ENCODE peak calls at places on chromosome 15, in five cellular contexts. T, E, Q, A and I are unnamed samples.
A peak's percentile ranks its signal among the peaks of the same experiment; 100 is the strongest.

GRCh38 chr15:31571676-31572075 is 245.0 kb downstream of the KLF13 start:
- DNase-seq in A (no peak), E (no peak), T (no peak), Q (no peak), I (no peak)

GRCh38 chr15:49927462-49927861 is 191.6 kb downstream of the ATP8B4 start:
- DNase-seq in A (no peak), Q (peak; percentile 29), E (no peak), T (peak; percentile 45), I (no peak)

GRCh38 chr15:94451461-94451860 is 220.1 kb downstream of the MCTP2 start:
- DNase-seq in Q (no peak), T (no peak), A (no peak), E (no peak), I (no peak)

GRCh38 chr15:92510163-92510882 is 116.6 kb downstream of the ST8SIA2 start:
- DNase-seq in A (no peak), E (no peak), Q (no peak), T (peak; percentile 67), I (no peak)

GRCh38 chr15:26295331-26295730 is 432.2 kb upstream of the ATP10A start:
- DNase-seq in Q (no peak), T (no peak), A (no peak), E (no peak), I (no peak)

GRCh38 chr15:51768018-51768417 is 16.6 kb downstream of the TMOD2 start:
- DNase-seq in Q (no peak), T (no peak), E (no peak), A (no peak), I (no peak)

GRCh38 chr15:92226020-92226612 is 167.6 kb upstream of the ST8SIA2 start:
- DNase-seq in E (peak; percentile 22), A (no peak), T (no peak), Q (no peak), I (no peak)

GRCh38 chr15:20106026-20106425 is 435.6 kb downstream of the GOLGA6L6 start:
- DNase-seq in T (no peak), A (peak; percentile 6), E (no peak), Q (no peak), I (no peak)

GRCh38 chr15:52011711-52012144 is 7.3 kb upstream of the MAPK6 start:
- DNase-seq in T (no peak), Q (no peak), E (no peak), A (no peak), I (no peak)

GRCh38 chr15:85595804-85596536 is 198.8 kb downstream of the KLHL25 start:
- DNase-seq in E (no peak), A (no peak), Q (no peak), T (no peak), I (no peak)

GRCh38 chr15:60343221-60343970 is 54.4 kb downstream of the ANXA2 start:
- DNase-seq in E (no peak), T (peak; percentile 36), A (no peak), Q (no peak), I (no peak)

GRCh38 chr15:62933388-62933787 is 109.2 kb upstream of the TPM1 start:
- DNase-seq in Q (no peak), E (no peak), T (no peak), A (no peak), I (no peak)

GRCh38 chr15:97728791-97729190 is 231.7 kb upstream of the ARRDC4 start:
- DNase-seq in Q (no peak), T (no peak), A (peak; percentile 14), E (no peak), I (no peak)

GRCh38 chr15:60972301-60972700 is 256.8 kb downstream of the RORA start:
- DNase-seq in T (peak; percentile 83), A (no peak), E (no peak), Q (peak; percentile 99), I (peak; percentile 95)

GRCh38 chr15:52261498-52262242 is 33.9 kb downstream of the MYO5C start:
- DNase-seq in A (peak; percentile 61), E (peak; percentile 81), T (peak; percentile 95), Q (peak; percentile 21), I (no peak)

GRCh38 chr15:101652783-101653430 is 726 bp upstream of the TM2D3 start:
- DNase-seq in A (no peak), Q (no peak), T (no peak), E (no peak), I (no peak)

GRCh38 chr15:46137443-46137842 is 502.6 kb downstream of the SQOR start:
- DNase-seq in Q (no peak), E (no peak), A (no peak), T (no peak), I (no peak)

GRCh38 chr15:51499379-51499976 is 123.1 kb downstream of the DMXL2 start:
- DNase-seq in A (no peak), T (peak; percentile 48), Q (no peak), E (peak; percentile 20), I (no peak)

GRCh38 chr15:58840048-58840447 is 68.9 kb downstream of the MINDY2 start:
- DNase-seq in T (no peak), E (no peak), Q (no peak), A (no peak), I (no peak)

GRCh38 chr15:57500979-57501576 is 90.6 kb upstream of the MYZAP start:
- DNase-seq in Q (no peak), T (peak; percentile 52), E (no peak), A (no peak), I (no peak)

GRCh38 chr15:50107591-50108408 is 11.2 kb downstream of the ATP8B4 start:
- DNase-seq in A (no peak), E (no peak), T (no peak), Q (no peak), I (no peak)

GRCh38 chr15:58898150-58898680 is 35.3 kb downstream of the SLTM start:
- DNase-seq in T (no peak), A (no peak), Q (no peak), E (no peak), I (no peak)

GRCh38 chr15:66673410-66674322 is 28.4 kb upstream of the SMAD6 start:
- DNase-seq in Q (no peak), A (peak; percentile 87), E (no peak), T (no peak), I (no peak)

GRCh38 chr15:58539548-58539947 is 107.8 kb downstream of the LIPC start:
- DNase-seq in T (no peak), A (no peak), Q (no peak), E (no peak), I (no peak)

GRCh38 chr15:40282144-40282869 is 557 bp downstream of the ANKRD63 start:
- DNase-seq in E (peak; percentile 86), Q (no peak), T (no peak), A (peak; percentile 50), I (no peak)

GRCh38 chr15:62455441-62455921 is 290.4 kb upstream of the C2CD4B start:
- DNase-seq in Q (no peak), T (peak; percentile 38), A (no peak), E (peak; percentile 32), I (no peak)

GRCh38 chr15:100869151-100869999 is 10.3 kb upstream of the ALDH1A3 start:
- DNase-seq in A (no peak), Q (no peak), T (no peak), E (peak; percentile 47), I (no peak)

GRCh38 chr15:26648676-26649075 is 124.2 kb downstream of the GABRB3 start:
- DNase-seq in Q (no peak), A (no peak), E (no peak), T (no peak), I (no peak)

GRCh38 chr15:72116680-72117447 is 1.1 kb downstream of the MYO9A start:
- DNase-seq in A (peak; percentile 33), Q (no peak), E (no peak), T (no peak), I (no peak)

GRCh38 chr15:90871716-90872480 is 3.5 kb downstream of the FURIN start:
- DNase-seq in Q (no peak), E (peak; percentile 79), A (peak; percentile 33), T (no peak), I (no peak)

GRCh38 chr15:101675015-101675414 is 22.8 kb upstream of the TM2D3 start:
- DNase-seq in E (no peak), A (no peak), Q (peak; percentile 83), T (peak; percentile 80), I (peak; percentile 55)

GRCh38 chr15:69812881-69813280 is 284.8 kb downstream of the TLE3 start:
- DNase-seq in E (peak; percentile 63), Q (no peak), T (no peak), A (peak; percentile 14), I (no peak)
- H3K4me3 ChIP-seq in E (no peak overlapping the region), Q (no peak overlapping the region), T (no peak overlapping the region), A (no peak overlapping the region), I (no peak overlapping the region)

GRCh38 chr15:38769492-38769891 is 204.9 kb upstream of the RASGRP1 start:
- DNase-seq in A (no peak), E (no peak), T (no peak), Q (no peak), I (no peak)
- H3K4me3 ChIP-seq in A (no peak overlapping the region), E (no peak overlapping the region), T (no peak overlapping the region), Q (no peak overlapping the region), I (no peak overlapping the region)

DNA sequence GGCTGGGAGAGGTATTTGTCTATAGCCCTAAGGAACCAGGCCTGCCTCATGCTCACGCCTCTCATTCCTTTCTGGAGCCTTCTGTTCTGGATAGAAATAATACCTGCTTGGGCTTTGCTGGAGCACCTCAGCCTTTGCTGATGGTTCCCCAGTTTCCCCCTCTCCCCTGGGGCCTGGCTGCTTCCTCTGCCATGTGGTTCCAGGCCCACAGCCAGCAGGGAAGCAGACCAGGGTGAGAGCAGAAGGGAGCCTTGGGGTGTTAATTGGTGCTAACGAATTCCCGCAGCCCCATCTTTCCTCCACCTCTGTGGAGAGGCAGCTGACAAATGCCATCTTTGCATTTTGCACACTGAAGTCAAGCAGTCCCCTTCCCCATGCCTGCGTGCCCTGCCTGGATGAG is 13.1 kb upstream of the CORO2B start:
- DNase-seq in Q (no peak), T (no peak), A (no peak), E (no peak), I (no peak)
- H3K4me3 ChIP-seq in Q (no peak overlapping the region), T (no peak overlapping the region), A (no peak overlapping the region), E (no peak overlapping the region), I (no peak overlapping the region)

GRCh38 chr15:95626501-95627361 is 703.8 kb upstream of the NR2F2 start:
- DNase-seq in Q (no peak), A (no peak), T (peak; percentile 17), E (no peak), I (no peak)
- H3K4me3 ChIP-seq in Q (no peak overlapping the region), A (no peak overlapping the region), T (no peak overlapping the region), E (no peak overlapping the region), I (no peak overlapping the region)

DNA sequence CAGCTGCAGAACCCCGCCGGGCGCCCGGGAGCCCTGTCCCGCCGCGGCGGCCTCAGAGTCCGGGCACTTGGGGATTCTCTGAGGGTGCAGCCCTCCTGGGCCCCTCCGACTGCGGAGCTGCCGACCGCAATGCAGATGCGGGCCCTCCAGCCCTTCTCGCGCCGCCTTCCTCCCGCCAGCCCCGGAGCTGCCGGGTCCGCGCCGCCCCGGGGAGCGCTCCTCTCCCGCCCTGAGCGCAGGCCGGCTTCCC is 320 bp upstream of the ACAN start:
- DNase-seq in E (no peak), T (no peak), A (no peak), Q (no peak), I (no peak)
- H3K4me3 ChIP-seq in E (no peak overlapping the region), T (no peak overlapping the region), A (no peak overlapping the region), Q (peak overlapping the region; percentile 70), I (peak overlapping the region; percentile 26)

GRCh38 chr15:74632601-74633000 is 17.0 kb downstream of the CLK3 start:
- DNase-seq in Q (no peak), E (no peak), T (no peak), A (no peak), I (no peak)
- H3K4me3 ChIP-seq in Q (no peak overlapping the region), E (no peak overlapping the region), T (no peak overlapping the region), A (no peak overlapping the region), I (no peak overlapping the region)